ENCODE peak calls at places on chromosomes 11 and 22, in four cellular contexts. Y, N, A and G are unnamed samples.

GRCh38 chr11:11531127-11531526 is 90.7 kb downstream of the GALNT18 start:
- DNase-seq in Y (no peak), N (no peak), A (no peak), G (no peak)

GRCh38 chr22:23237201-23237798 is 57.0 kb downstream of the BCR start:
- DNase-seq in N (no peak), A (no peak), Y (peak), G (peak)

GRCh38 chr11:27215471-27216267 is 147.3 kb downstream of the CCDC34 start:
- DNase-seq in A (no peak), Y (no peak), N (no peak), G (no peak)

GRCh38 chr11:24585192-24585591 is 88.3 kb downstream of the LUZP2 start:
- DNase-seq in Y (no peak), A (no peak), N (no peak), G (no peak)

GRCh38 chr22:27918351-27919221 is 470 bp downstream of the PITPNB start:
- DNase-seq in A (no peak), Y (peak), N (peak), G (peak)

GRCh38 chr11:62788991-62789390 is 1.8 kb downstream of the TMEM179B start:
- DNase-seq in N (no peak), A (no peak), Y (no peak), G (no peak)

GRCh38 chr22:29032584-29032983 is 29.0 kb downstream of the C22orf31 start:
- DNase-seq in A (no peak), Y (no peak), N (no peak), G (no peak)

GRCh38 chr11:47399860-47400812 is 8.3 kb upstream of the SLC39A13 start:
- DNase-seq in N (no peak), Y (peak), A (no peak), G (peak)

GRCh38 chr22:24503137-24503850 is 8.2 kb downstream of the UPB1 start:
- DNase-seq in N (no peak), Y (peak), A (peak), G (peak)

GRCh38 chr11:105609832-105610781 is at the start of gene GRIA4:
- DNase-seq in A (no peak), Y (no peak), N (no peak), G (peak)

GRCh38 chr11:7965386-7965785 is at the start of gene NLRP10:
- DNase-seq in A (no peak), Y (no peak), N (no peak), G (no peak)

GRCh38 chr11:72776844-72777754 is 16.7 kb downstream of the STARD10 start:
- DNase-seq in N (no peak), Y (peak), A (no peak), G (no peak)

GRCh38 chr11:102014756-102015155 is 32.5 kb upstream of the CFAP300 start:
- DNase-seq in N (no peak), A (no peak), Y (no peak), G (no peak)

GRCh38 chr22:40289991-40290459 is 56.3 kb upstream of the ADSL start:
- DNase-seq in N (no peak), A (peak), Y (no peak), G (no peak)

GRCh38 chr11:93623179-93623578 is 38.3 kb upstream of the CEP295 start:
- DNase-seq in A (peak), Y (no peak), N (no peak), G (peak)

GRCh38 chr11:3953327-3953726 is 97.9 kb downstream of the STIM1 start:
- DNase-seq in N (no peak), Y (no peak), A (no peak), G (no peak)

GRCh38 chr11:121482231-121483129 is 29.7 kb upstream of the SORL1-AS1 start:
- DNase-seq in A (peak), N (no peak), Y (no peak), G (no peak)

GRCh38 chr22:42343136-42343484 is 72.7 kb upstream of the TCF20 start:
- DNase-seq in Y (no peak), A (no peak), N (no peak), G (no peak)

GRCh38 chr11:32705309-32706033 is 89.0 kb downstream of the CCDC73 start:
- DNase-seq in A (no peak), Y (no peak), N (no peak), G (no peak)

GRCh38 chr11:122727101-122727929 is 71.8 kb downstream of the UBASH3B start:
- DNase-seq in A (no peak), Y (no peak), N (no peak), G (no peak)

GRCh38 chr11:15819679-15820286 is 536.6 kb downstream of the SOX6 start:
- DNase-seq in N (peak), A (no peak), Y (peak), G (peak)

GRCh38 chr22:40533712-40534378 is 102.7 kb downstream of the MRTFA start:
- DNase-seq in A (peak), Y (peak), N (no peak), G (no peak)

GRCh38 chr11:114311946-114312345 is 15.7 kb downstream of the NNMT start:
- DNase-seq in Y (no peak), N (no peak), A (no peak), G (no peak)

GRCh38 chr22:39703890-39704658 is 133.5 kb downstream of the CACNA1I start:
- DNase-seq in N (no peak), Y (no peak), A (no peak), G (no peak)

GRCh38 chr11:117221775-117222517 is 9.9 kb downstream of the PCSK7 start:
- DNase-seq in N (no peak), A (no peak), Y (no peak), G (no peak)
- TF ChIP-seq CBFB in N (no peak), A (no peak), Y (no peak), G (no peak)

DNA sequence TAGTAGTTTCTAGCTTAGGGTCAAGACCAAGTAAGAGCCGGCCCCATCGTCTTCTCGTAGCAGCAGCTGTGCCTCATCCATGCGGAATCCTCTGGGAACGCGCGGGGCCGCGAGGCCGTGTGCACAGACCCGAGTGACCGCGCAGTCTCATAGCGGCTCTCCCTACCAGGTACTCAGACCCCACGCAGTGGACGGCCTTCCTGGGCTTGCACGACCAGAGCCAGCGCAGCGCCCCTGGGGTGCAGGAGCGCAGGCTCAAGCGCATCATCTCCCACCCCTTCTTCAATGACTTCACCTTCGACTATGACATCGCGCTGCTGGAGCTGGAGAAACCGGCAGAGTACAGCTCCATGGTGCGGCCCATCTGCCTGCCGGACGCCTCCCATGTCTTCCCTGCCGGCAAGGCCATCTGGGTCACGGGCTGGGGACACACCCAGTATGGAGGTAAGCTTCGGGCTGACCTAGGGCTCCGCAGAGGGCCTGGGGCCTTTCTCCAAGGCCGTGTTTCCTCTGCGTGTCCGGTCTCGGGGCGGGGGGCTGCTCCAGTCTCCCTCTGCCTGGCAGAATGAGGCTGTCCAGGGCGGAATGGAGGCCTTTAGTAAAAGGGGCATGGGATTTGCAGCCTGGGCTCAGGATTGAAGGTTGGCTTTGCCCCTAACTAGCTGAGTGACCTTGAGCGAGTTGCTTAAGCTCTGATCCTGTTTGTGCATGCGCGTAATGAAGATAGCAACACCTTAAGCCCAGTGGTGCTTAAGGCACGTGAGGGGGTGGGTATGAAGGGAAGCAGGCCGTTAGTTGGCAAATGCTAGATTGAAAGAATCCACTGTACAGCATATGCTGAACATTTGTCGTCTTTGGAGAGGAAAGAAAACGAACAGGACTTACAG is 48.9 kb downstream of the ST14 start:
- DNase-seq in Y (no peak), A (no peak), N (no peak), G (peak)
- TF ChIP-seq CBFB in Y (no peak), A (no peak), N (no peak), G (no peak)

GRCh38 chr11:119347940-119348339 is 1.4 kb upstream of the MFRP start:
- DNase-seq in A (no peak), Y (no peak), N (no peak), G (no peak)

GRCh38 chr11:119347242-119347641 is 737 bp upstream of the MFRP start:
- DNase-seq in N (peak), Y (no peak), A (no peak), G (no peak)

GRCh38 chr11:119344291-119345010 is 2.1 kb downstream of the MFRP start:
- DNase-seq in A (no peak), Y (no peak), N (no peak), G (no peak)

GRCh38 chr11:119345685-119346084 is 820 bp downstream of the MFRP start:
- DNase-seq in Y (no peak), A (no peak), N (no peak), G (no peak)

DNA sequence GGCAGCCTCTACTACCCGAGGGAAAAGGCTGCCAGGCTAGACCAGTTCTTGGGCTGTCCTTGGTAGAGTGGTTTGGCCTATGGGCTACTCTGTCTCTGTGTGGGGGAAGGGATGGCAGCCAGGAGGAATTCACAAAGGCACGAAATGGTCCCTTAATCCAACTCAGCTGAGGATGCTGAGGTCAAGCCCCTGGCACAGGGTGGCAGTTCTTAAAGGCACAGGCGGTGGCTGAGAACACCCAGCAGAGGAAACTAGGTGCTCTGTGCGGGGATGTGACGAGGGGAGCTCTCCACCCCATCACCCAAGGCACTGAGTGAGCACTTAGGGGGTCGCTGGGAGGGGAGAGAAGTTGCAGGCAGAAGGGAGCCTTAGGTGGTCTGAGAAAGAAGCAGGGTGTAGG is at the start of gene MFRP:
- DNase-seq in Y (no peak), A (no peak), N (no peak), G (no peak)
- TF ChIP-seq CBFB in Y (no peak), A (no peak), N (no peak), G (no peak)

GRCh38 chr22:50243704-50244419 is 961 bp downstream of the TUBGCP6 start:
- DNase-seq in A (no peak), N (no peak), Y (no peak), G (no peak)

GRCh38 chr22:50236731-50237409 is 8.0 kb downstream of the TUBGCP6 start:
- DNase-seq in N (no peak), Y (no peak), A (no peak), G (no peak)

GRCh38 chr22:50242406-50242949 is 2.3 kb downstream of the TUBGCP6 start:
- DNase-seq in N (no peak), A (no peak), Y (no peak), G (no peak)

GRCh38 chr22:50233223-50233622 is 11.6 kb downstream of the TUBGCP6 start:
- DNase-seq in A (no peak), Y (no peak), N (no peak), G (no peak)

DNA sequence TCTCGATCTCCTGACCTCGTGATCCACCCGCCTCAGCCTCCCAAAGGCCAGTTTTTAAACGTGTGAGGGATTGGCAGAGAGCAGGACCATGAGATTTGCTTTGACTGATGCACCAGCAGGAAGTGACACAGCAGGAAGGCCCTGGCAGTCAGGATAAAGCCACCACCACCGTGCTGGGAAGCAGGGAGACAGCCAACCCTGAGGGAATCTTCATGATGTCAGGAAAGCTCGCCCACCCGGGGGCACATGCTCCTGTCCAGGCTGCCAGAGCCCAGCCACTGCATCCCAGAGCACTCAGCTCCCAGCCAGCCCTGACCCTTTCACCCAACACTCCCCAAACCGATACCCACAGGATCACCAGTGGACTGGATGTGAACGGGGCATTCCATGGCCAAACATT is 6.1 kb downstream of the TUBGCP6 start:
- DNase-seq in A (no peak), Y (no peak), N (no peak), G (no peak)
- TF ChIP-seq CBFB in A (no peak), Y (no peak), N (no peak), G (no peak)

DNA sequence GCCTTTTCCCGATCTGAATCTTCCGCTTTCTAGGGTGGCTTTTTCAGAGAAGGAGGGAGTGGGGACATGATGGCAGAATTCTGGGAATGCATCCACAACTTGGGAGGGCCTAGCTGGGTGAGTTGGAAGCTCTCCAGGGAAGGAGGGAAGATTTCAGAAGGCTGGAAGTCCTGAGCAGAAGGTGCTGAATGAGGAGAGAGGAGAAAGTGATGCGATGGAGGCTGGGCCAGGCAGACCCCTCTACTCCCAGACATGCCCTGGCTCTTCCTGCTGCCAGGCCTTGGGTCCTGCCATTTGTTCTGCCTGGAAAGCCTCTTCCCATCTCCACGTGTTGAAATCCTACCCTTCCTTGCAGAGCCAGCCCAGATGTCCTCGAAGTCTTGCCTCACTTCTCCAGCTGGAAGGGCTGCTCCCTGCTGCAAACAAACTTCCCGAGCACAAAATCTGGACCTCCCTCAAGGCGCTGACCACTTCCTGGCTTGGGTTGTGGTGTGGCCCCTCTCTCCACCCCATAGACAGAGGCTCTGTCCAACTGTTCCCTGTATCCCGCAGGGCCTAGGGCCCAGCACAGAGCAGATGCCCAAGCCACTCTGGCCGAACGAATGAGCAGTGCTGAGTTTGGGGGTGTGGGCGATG is 16.8 kb downstream of the LRRC32 start:
- DNase-seq in Y (no peak), A (no peak), N (no peak), G (peak)
- TF ChIP-seq CBFB in Y (no peak), A (no peak), N (no peak), G (no peak)

GRCh38 chr11:57391546-57391945 is 1.1 kb upstream of the PRG2 start:
- DNase-seq in N (no peak), A (no peak), Y (no peak), G (no peak)

GRCh38 chr11:57395905-57396623 is 5.6 kb upstream of the PRG2 start:
- DNase-seq in A (no peak), N (no peak), Y (peak), G (no peak)

GRCh38 chr11:57396744-57397143 is 6.3 kb upstream of the PRG2 start:
- DNase-seq in Y (no peak), A (no peak), N (no peak), G (no peak)

GRCh38 chr11:57392421-57393105 is 2.1 kb upstream of the PRG2 start:
- DNase-seq in N (no peak), Y (no peak), A (no peak), G (no peak)

GRCh38 chr11:57394203-57394602 is 3.8 kb upstream of the PRG2 start:
- DNase-seq in Y (no peak), A (no peak), N (no peak), G (no peak)
- TF ChIP-seq CBFB in Y (no peak), A (no peak), N (no peak), G (no peak)

GRCh38 chr22:37763652-37764051 is 44.1 kb upstream of the GCAT start:
- DNase-seq in N (no peak), Y (no peak), A (no peak), G (no peak)

GRCh38 chr22:37765498-37765897 is 42.2 kb upstream of the GCAT start:
- DNase-seq in N (no peak), A (no peak), Y (no peak), G (no peak)

GRCh38 chr22:37765953-37766566 is 41.7 kb upstream of the GCAT start:
- DNase-seq in N (no peak), Y (no peak), A (no peak), G (no peak)

GRCh38 chr22:37763012-37763411 is 44.7 kb upstream of the GCAT start:
- DNase-seq in N (no peak), Y (no peak), A (no peak), G (no peak)

DNA sequence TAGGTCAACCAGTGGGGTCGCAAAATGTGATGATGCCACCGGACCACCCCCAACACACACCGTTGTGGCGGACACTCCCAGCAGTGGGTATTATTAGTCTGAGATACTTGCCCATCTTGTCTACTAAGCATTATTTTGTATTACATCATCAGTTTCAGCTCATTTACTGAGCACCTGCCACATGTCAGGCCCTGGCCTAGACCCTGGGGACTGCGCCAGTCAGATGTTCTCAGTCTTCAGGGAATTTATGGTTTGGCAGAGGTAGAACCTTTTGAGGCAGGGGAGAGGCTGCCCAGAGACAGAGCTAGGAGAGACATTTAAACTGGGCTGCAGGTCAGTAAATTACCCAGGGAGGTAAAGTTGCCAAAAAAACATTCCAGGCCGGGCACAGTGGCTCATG is 43.1 kb upstream of the GCAT start:
- DNase-seq in A (no peak), Y (no peak), N (no peak), G (no peak)
- TF ChIP-seq CBFB in A (no peak), Y (no peak), N (no peak), G (no peak)

GRCh38 chr22:49553076-49553475 is 274.6 kb downstream of the BRD1 start:
- DNase-seq in A (no peak), Y (no peak), N (no peak), G (no peak)
- TF ChIP-seq CBFB in A (no peak), Y (no peak), N (no peak), G (no peak)